ENCODE peak calls at places on chromosomes 2 and 18, in eight cellular contexts. W is mammary epithelial cell, D is fibroblast of lung, N is lung, P is A549, A is mesendoderm, H is right cardiac atrium, J is Peyer's patch. Q is an unnamed sample. For H3K4me1, the result is how much of the 10 kb centered on the place peaks cover.

GRCh38 chr2:150425121-150425559 is 62.3 kb downstream of the RND3 start:
- DNase-seq in J (no peak), P (no peak), N (no peak), A (peak), H (peak), D (peak), W (no peak), Q (no peak)

GRCh38 chr2:201964631-201965206 is 68.9 kb upstream of the FZD7 start:
- DNase-seq in D (peak), N (no peak), H (no peak), W (no peak), A (no peak), J (no peak), P (no peak), Q (peak)

GRCh38 chr2:137123241-137123640 is 357.9 kb downstream of the THSD7B start:
- DNase-seq in A (no peak), J (no peak), P (no peak), D (peak), N (no peak), W (peak), H (no peak), Q (no peak)

GRCh38 chr2:54065411-54065810 is 50.0 kb upstream of the ACYP2 start:
- DNase-seq in H (no peak), N (no peak), A (no peak), W (peak), P (no peak), D (peak), J (no peak), Q (no peak)

GRCh38 chr2:241965931-241966412 is 96.4 kb downstream of the RTP5 start:
- DNase-seq in W (no peak), A (peak), P (no peak), J (peak), D (peak), H (peak), N (peak), Q (peak)

GRCh38 chr2:54902763-54903162 is 147.5 kb downstream of the RTN4 start:
- DNase-seq in W (no peak), P (no peak), H (no peak), D (no peak), J (no peak), N (no peak), A (no peak), Q (no peak)

GRCh38 chr18:2108581-2108980 is 462.7 kb downstream of the METTL4 start:
- DNase-seq in P (no peak), N (no peak), A (peak), H (no peak), D (peak), J (no peak), W (peak), Q (no peak)

GRCh38 chr2:179272406-179273192 is 8.0 kb upstream of the SESTD1 start:
- DNase-seq in W (peak), P (no peak), D (peak), N (no peak), J (no peak), H (no peak), A (no peak), Q (no peak)

GRCh38 chr18:6261938-6262337 is 152.8 kb downstream of the L3MBTL4 start:
- DNase-seq in H (no peak), D (no peak), J (no peak), A (no peak), N (no peak), P (no peak), W (no peak), Q (no peak)

GRCh38 chr2:163800889-163801498 is 65.2 kb upstream of the FIGN start:
- DNase-seq in P (no peak), A (peak), H (no peak), N (no peak), D (peak), W (no peak), J (no peak), Q (no peak)

GRCh38 chr18:13700153-13700552 is 26.2 kb downstream of the FAM210A start:
- DNase-seq in A (no peak), J (no peak), W (no peak), D (no peak), N (no peak), H (no peak), P (no peak), Q (no peak)

GRCh38 chr18:32881009-32881408 is 108.2 kb upstream of the KLHL14 start:
- DNase-seq in A (no peak), J (no peak), N (no peak), D (no peak), W (no peak), H (no peak), P (no peak), Q (no peak)

GRCh38 chr2:58680938-58681337 is 439.8 kb upstream of the FANCL start:
- DNase-seq in W (no peak), H (no peak), D (peak), J (no peak), P (no peak), N (no peak), A (no peak), Q (no peak)

GRCh38 chr2:226742346-226742745 is 57.3 kb downstream of the IRS1 start:
- DNase-seq in N (no peak), D (peak), A (no peak), J (no peak), W (no peak), H (peak), P (no peak), Q (no peak)

GRCh38 chr2:233142355-233142897 is 82.3 kb downstream of the INPP5D start:
- DNase-seq in H (no peak), A (peak), N (no peak), D (no peak), P (no peak), J (no peak), W (no peak), Q (no peak)

GRCh38 chr2:67455219-67456142 is 58.3 kb downstream of the ETAA1 start:
- DNase-seq in J (no peak), D (peak), H (no peak), P (no peak), W (no peak), A (no peak), N (no peak), Q (no peak)

GRCh38 chr18:55588876-55589595 is 1.0 kb upstream of the TCF4 start:
- DNase-seq in W (peak), J (no peak), H (no peak), P (no peak), D (peak), A (peak), N (no peak), Q (no peak)

GRCh38 chr2:201363857-201364560 is 6.9 kb upstream of the FLACC1 start:
- DNase-seq in H (no peak), D (peak), P (peak), A (peak), N (no peak), J (no peak), W (peak), Q (no peak)

GRCh38 chr18:8694891-8695290 is 10.5 kb upstream of the MTCL1 start:
- DNase-seq in A (no peak), J (no peak), W (no peak), D (no peak), P (no peak), N (no peak), H (no peak), Q (no peak)

GRCh38 chr18:62716679-62717058 is 1.3 kb downstream of the PHLPP1 start:
- DNase-seq in P (peak), D (peak), A (peak), W (peak), J (peak), N (no peak), H (peak), Q (peak)

GRCh38 chr2:185510060-185510459 is 228.5 kb upstream of the FSIP2 start:
- DNase-seq in N (no peak), W (no peak), A (no peak), J (no peak), P (no peak), D (no peak), H (no peak), Q (no peak)

GRCh38 chr18:59696311-59697235 is 650 bp downstream of the CCBE1 start:
- DNase-seq in N (no peak), H (no peak), W (peak), P (no peak), A (peak), J (peak), D (peak), Q (no peak)

GRCh38 chr18:31672628-31673027 is 11.8 kb downstream of the B4GALT6 start:
- DNase-seq in D (no peak), H (no peak), N (no peak), A (no peak), W (no peak), P (no peak), J (no peak), Q (no peak)

GRCh38 chr2:233179848-233180368 is 71.6 kb upstream of the ATG16L1 start:
- DNase-seq in D (no peak), W (no peak), A (no peak), J (no peak), N (no peak), H (no peak), P (no peak), Q (no peak)

GRCh38 chr18:29041976-29042375 is 865.0 kb upstream of the CDH2 start:
- DNase-seq in P (no peak), J (no peak), D (no peak), N (no peak), H (no peak), W (peak), A (no peak), Q (no peak)

GRCh38 chr2:60260646-60261296 is 292.7 kb downstream of the BCL11A start:
- DNase-seq in A (peak), P (no peak), W (peak), H (no peak), J (no peak), D (no peak), N (peak), Q (no peak)

DNA sequence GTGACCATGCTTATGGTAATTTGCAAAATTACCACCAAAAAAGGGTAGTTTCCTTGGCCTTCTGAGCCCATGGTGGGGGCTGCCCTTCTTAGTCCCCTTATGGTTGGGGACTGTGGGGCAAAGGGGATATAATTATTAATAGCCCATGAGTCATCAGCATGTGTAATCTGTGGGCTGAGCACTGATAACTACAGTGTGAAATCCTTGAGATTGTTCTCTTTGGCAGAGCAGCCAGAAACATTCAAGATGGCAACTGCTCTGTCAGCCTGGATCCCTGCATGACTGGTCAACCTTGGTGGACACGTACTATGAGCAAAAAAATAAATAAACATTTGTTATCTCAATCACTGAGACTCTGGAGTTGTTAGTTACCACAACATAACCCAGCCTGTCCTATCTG is 61.3 kb downstream of the MGAT4A start:
- DNase-seq in N (no peak), H (no peak), A (peak), J (no peak), P (no peak), W (no peak), D (peak), Q (no peak)
- H3K4me1 ChIP-seq in N (under half), H (under half), A (under half), J (under half), P (under half), W (under half), D (under half), Q (under half)

GRCh38 chr2:181772334-181772733 is 92.0 kb upstream of the NEUROD1 start:
- DNase-seq in N (no peak), P (no peak), H (no peak), A (no peak), D (no peak), W (no peak), J (no peak), Q (no peak)

GRCh38 chr2:181772777-181773176 is 92.5 kb upstream of the NEUROD1 start:
- DNase-seq in W (no peak), H (no peak), N (no peak), A (no peak), P (no peak), D (no peak), J (no peak), Q (no peak)

GRCh38 chr2:181774601-181775179 is 94.4 kb upstream of the NEUROD1 start:
- DNase-seq in N (no peak), H (no peak), P (no peak), J (no peak), D (peak), A (no peak), W (peak), Q (no peak)

GRCh38 chr2:181770145-181770544 is 89.8 kb upstream of the NEUROD1 start:
- DNase-seq in H (no peak), A (no peak), N (no peak), W (peak), J (no peak), D (peak), P (no peak), Q (no peak)

DNA sequence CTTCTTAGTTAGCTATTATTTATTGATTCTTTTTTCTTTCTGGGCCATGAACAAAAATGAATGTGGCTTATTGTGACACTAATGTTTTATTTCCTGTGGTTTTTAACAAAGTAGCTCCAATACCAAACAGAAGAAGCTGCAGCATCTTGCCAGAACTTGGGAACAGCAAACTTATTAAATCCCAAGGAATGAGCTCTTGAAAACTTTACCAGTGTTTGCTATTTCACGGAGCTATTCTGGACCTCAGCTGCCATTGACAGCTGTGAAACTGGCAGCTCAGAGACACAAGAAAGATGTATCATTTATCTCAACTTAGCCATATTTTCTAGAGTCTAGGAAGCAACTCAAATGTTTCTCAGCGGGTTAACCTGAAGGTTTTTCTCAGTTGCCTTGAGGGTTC is 91.0 kb upstream of the NEUROD1 start:
- DNase-seq in D (peak), J (no peak), A (no peak), H (no peak), P (no peak), W (no peak), N (no peak), Q (no peak)
- H3K27ac ChIP-seq in D (no peak), J (no peak), A (no peak), H (no peak), P (no peak), W (no peak), N (no peak), Q (no peak)

GRCh38 chr2:237482485-237482884 is 4.6 kb upstream of the MLPH start:
- DNase-seq in A (no peak), H (peak), P (no peak), N (peak), J (peak), W (no peak), D (no peak), Q (no peak)
- H3K4me1 ChIP-seq in A (under half), H (under half), P (under half), N (under half), J (under half), W (under half), D (under half), Q (under half)

GRCh38 chr2:217270089-217270800 is 410.4 kb upstream of the TNP1 start:
- DNase-seq in W (no peak), H (no peak), P (no peak), J (no peak), N (no peak), D (no peak), A (peak), Q (no peak)

GRCh38 chr2:217270801-217271121 is 410.9 kb upstream of the TNP1 start:
- DNase-seq in W (no peak), J (no peak), A (no peak), P (no peak), H (no peak), D (no peak), N (no peak), Q (no peak)

GRCh38 chr2:217273851-217274250 is 414.0 kb upstream of the TNP1 start:
- DNase-seq in N (no peak), H (no peak), W (no peak), D (no peak), J (no peak), A (no peak), P (no peak), Q (no peak)

GRCh38 chr2:217273158-217273557 is 413.3 kb upstream of the TNP1 start:
- DNase-seq in N (no peak), W (no peak), H (no peak), J (no peak), P (no peak), D (no peak), A (no peak), Q (no peak)

DNA sequence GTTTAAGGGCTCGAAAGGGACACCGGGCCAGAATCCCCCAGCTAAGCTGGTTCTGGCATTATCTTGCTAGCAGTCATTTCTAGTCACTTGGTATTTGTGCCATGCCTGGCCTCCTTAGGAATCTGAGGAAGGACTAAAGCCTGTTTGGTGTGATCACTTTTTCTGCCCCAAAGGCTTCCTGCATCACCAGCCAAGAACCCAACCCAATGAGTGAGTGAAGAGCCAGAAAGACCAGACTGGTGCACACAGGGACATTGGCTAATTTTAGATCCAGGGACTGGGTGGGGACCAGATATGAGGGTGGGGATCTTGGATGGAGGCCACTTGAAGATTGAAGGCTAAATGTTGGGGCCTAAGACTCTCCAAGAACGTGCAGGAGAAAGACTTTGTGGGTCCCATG is 411.9 kb upstream of the TNP1 start:
- DNase-seq in H (no peak), A (no peak), P (no peak), N (no peak), W (no peak), D (no peak), J (no peak), Q (no peak)
- H3K27ac ChIP-seq in H (no peak), A (no peak), P (no peak), N (no peak), W (no peak), D (no peak), J (no peak), Q (no peak)

GRCh38 chr2:62309465-62310091 is 113.7 kb downstream of the B3GNT2 start:
- DNase-seq in J (no peak), H (no peak), N (no peak), D (no peak), A (no peak), W (no peak), P (no peak), Q (no peak)

GRCh38 chr2:62306751-62307468 is 111.0 kb downstream of the B3GNT2 start:
- DNase-seq in J (no peak), A (peak), D (peak), W (peak), N (no peak), H (no peak), P (no peak), Q (no peak)

GRCh38 chr2:62307469-62308389 is 111.8 kb downstream of the B3GNT2 start:
- DNase-seq in W (no peak), D (no peak), P (no peak), H (no peak), N (no peak), J (peak), A (peak), Q (no peak)

GRCh38 chr2:62305421-62306176 is 109.7 kb downstream of the B3GNT2 start:
- DNase-seq in J (no peak), P (no peak), D (no peak), N (no peak), A (peak), W (no peak), H (no peak), Q (no peak)

GRCh38 chr2:62309081-62309464 is 113.2 kb downstream of the B3GNT2 start:
- DNase-seq in A (no peak), H (no peak), J (no peak), N (no peak), P (no peak), D (no peak), W (no peak), Q (no peak)
- H3K4me1 ChIP-seq in A (under half), H (under half), J (under half), N (under half), P (under half), D (under half), W (under half), Q (half or more)

DNA sequence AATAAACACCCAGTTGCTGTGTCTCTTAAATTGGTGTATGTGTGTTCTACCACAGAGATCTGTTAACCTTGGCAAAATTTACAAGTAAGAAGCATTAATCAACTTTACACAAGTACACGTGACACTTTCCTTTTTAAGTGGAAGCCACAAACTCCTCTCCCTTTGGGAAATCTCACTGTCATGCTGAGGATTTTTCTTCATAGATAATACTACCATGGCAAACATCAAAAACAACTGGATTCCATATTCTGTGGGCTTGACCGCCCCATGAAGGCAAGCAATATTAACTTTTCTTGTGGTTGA is 79.7 kb downstream of the SLC8A1 start:
- DNase-seq in N (no peak), H (no peak), D (peak), J (no peak), P (no peak), A (no peak), W (no peak), Q (no peak)
- H3K27ac ChIP-seq in N (peak), H (no peak), D (peak), J (no peak), P (no peak), A (no peak), W (no peak), Q (no peak)

Q was measured in naive thymus-derived CD4-positive, alpha-beta T cell.